ENCODE peak calls at places on chromosomes 3 and 15, in nine cellular contexts. One of them, this sample, is unnamed. For H3K4me1, the result is how much of the 10 kb centered on the place peaks cover.

GRCh38 chr15:45857295-45857694 is 222.5 kb downstream of the SQOR start:
- DNase-seq in uterus: no peak
- DNase-seq in CD8-positive, alpha-beta T cell: no peak
- DNase-seq in upper lobe of right lung: no peak
- DNase-seq in tibial nerve: no peak
- DNase-seq in esophagus muscularis mucosa: no peak
- DNase-seq in H1: no peak
- DNase-seq in left ventricle myocardium inferior: no peak
- DNase-seq in SJSA1: no peak
- DNase-seq in this sample: no peak

GRCh38 chr3:140276698-140277097 is 341.7 kb downstream of the CLSTN2 start:
- DNase-seq in uterus: no peak
- DNase-seq in CD8-positive, alpha-beta T cell: no peak
- DNase-seq in upper lobe of right lung: no peak
- DNase-seq in tibial nerve: no peak
- DNase-seq in esophagus muscularis mucosa: peak
- DNase-seq in H1: no peak
- DNase-seq in left ventricle myocardium inferior: no peak
- DNase-seq in SJSA1: no peak
- DNase-seq in this sample: peak

GRCh38 chr15:79099692-79100091 is 9.1 kb upstream of the RASGRF1 start:
- DNase-seq in uterus: no peak
- DNase-seq in CD8-positive, alpha-beta T cell: no peak
- DNase-seq in upper lobe of right lung: no peak
- DNase-seq in tibial nerve: no peak
- DNase-seq in esophagus muscularis mucosa: no peak
- DNase-seq in H1: no peak
- DNase-seq in left ventricle myocardium inferior: no peak
- DNase-seq in SJSA1: peak
- DNase-seq in this sample: no peak

GRCh38 chr3:53509494-53509893 is 15.1 kb downstream of the CACNA1D start:
- DNase-seq in uterus: no peak
- DNase-seq in CD8-positive, alpha-beta T cell: no peak
- DNase-seq in upper lobe of right lung: no peak
- DNase-seq in tibial nerve: no peak
- DNase-seq in esophagus muscularis mucosa: no peak
- DNase-seq in H1: no peak
- DNase-seq in left ventricle myocardium inferior: no peak
- DNase-seq in SJSA1: no peak
- DNase-seq in this sample: no peak

GRCh38 chr3:121821421-121822199 is 13.2 kb downstream of the IQCB1 start:
- DNase-seq in uterus: no peak
- DNase-seq in CD8-positive, alpha-beta T cell: no peak
- DNase-seq in upper lobe of right lung: no peak
- DNase-seq in tibial nerve: no peak
- DNase-seq in esophagus muscularis mucosa: no peak
- DNase-seq in H1: no peak
- DNase-seq in left ventricle myocardium inferior: no peak
- DNase-seq in SJSA1: no peak
- DNase-seq in this sample: no peak

GRCh38 chr15:99399612-99400011 is 148.3 kb downstream of the LRRC28 start:
- DNase-seq in uterus: no peak
- DNase-seq in CD8-positive, alpha-beta T cell: no peak
- DNase-seq in upper lobe of right lung: no peak
- DNase-seq in tibial nerve: no peak
- DNase-seq in esophagus muscularis mucosa: no peak
- DNase-seq in H1: no peak
- DNase-seq in left ventricle myocardium inferior: no peak
- DNase-seq in SJSA1: no peak
- DNase-seq in this sample: no peak

GRCh38 chr3:33652736-33653135 is 65.3 kb downstream of the CLASP2 start:
- DNase-seq in uterus: no peak
- DNase-seq in CD8-positive, alpha-beta T cell: no peak
- DNase-seq in upper lobe of right lung: no peak
- DNase-seq in tibial nerve: no peak
- DNase-seq in esophagus muscularis mucosa: no peak
- DNase-seq in H1: no peak
- DNase-seq in left ventricle myocardium inferior: no peak
- DNase-seq in SJSA1: no peak
- DNase-seq in this sample: no peak

GRCh38 chr3:4351164-4351855 is 48.1 kb downstream of the SETMAR start:
- DNase-seq in uterus: no peak
- DNase-seq in CD8-positive, alpha-beta T cell: no peak
- DNase-seq in upper lobe of right lung: no peak
- DNase-seq in tibial nerve: no peak
- DNase-seq in esophagus muscularis mucosa: no peak
- DNase-seq in H1: no peak
- DNase-seq in left ventricle myocardium inferior: no peak
- DNase-seq in SJSA1: no peak
- DNase-seq in this sample: no peak

DNA sequence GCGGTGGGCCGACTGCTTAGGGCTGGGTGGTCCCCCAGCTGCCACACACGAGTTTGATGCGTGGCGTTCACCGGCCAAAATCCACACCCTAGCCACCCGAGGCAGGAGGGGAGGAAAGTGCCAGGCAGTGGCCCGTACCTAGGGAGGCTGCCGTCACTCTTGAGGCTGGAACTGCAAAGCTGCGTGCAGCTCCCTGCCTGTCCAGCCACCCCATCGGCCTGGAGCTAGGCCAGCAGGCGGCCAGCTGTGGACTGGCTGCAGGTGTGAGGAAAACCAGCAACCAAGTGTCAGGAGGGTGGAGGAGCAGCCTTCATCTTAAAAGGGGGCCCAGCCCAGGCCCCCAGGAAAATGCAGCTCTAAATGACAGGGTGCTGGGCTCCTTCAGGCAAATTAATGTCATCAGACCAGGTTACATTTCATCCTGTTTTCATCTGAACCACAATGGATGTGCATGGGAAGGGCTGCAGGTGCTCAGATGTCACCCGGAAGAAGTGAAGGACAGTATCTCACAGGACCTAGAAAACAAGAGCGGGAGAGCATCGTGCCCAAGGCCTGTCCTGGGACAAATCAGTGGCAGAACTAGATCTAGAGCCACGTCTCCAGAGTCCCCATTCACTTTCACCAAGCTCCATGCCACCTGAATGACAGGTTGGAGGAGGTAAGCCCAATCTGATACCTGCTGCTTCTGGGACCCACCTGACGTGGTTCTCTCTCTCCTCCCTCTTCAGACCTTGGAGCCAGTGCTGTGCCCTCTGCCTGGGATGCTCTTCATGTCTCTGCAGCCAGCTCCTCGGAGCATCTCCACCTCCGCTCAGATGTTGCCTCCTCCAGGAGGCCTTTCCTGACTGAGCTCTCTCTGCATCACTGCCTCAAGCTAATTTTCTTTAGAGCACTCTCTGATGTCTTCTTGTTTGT is 77.5 kb downstream of the CPN2 start:
- DNase-seq in uterus: peak
- DNase-seq in CD8-positive, alpha-beta T cell: no peak
- DNase-seq in upper lobe of right lung: peak
- DNase-seq in tibial nerve: no peak
- DNase-seq in esophagus muscularis mucosa: no peak
- DNase-seq in H1: no peak
- DNase-seq in left ventricle myocardium inferior: no peak
- DNase-seq in SJSA1: no peak
- DNase-seq in this sample: peak
- H3K4me1 ChIP-seq in uterus: under half
- H3K4me1 ChIP-seq in CD8-positive, alpha-beta T cell: under half
- H3K4me1 ChIP-seq in upper lobe of right lung: half or more
- H3K4me1 ChIP-seq in tibial nerve: half or more
- H3K4me1 ChIP-seq in esophagus muscularis mucosa: half or more
- H3K4me1 ChIP-seq in H1: under half
- H3K4me1 ChIP-seq in left ventricle myocardium inferior: half or more
- H3K4me1 ChIP-seq in SJSA1: under half
- H3K4me1 ChIP-seq in this sample: half or more

GRCh38 chr3:18058666-18059065 is 316.2 kb upstream of the TBC1D5 start:
- DNase-seq in uterus: no peak
- DNase-seq in CD8-positive, alpha-beta T cell: no peak
- DNase-seq in upper lobe of right lung: no peak
- DNase-seq in tibial nerve: no peak
- DNase-seq in esophagus muscularis mucosa: no peak
- DNase-seq in H1: no peak
- DNase-seq in left ventricle myocardium inferior: no peak
- DNase-seq in SJSA1: no peak
- DNase-seq in this sample: no peak

GRCh38 chr3:18049101-18049500 is 306.7 kb upstream of the TBC1D5 start:
- DNase-seq in uterus: no peak
- DNase-seq in CD8-positive, alpha-beta T cell: no peak
- DNase-seq in upper lobe of right lung: no peak
- DNase-seq in tibial nerve: no peak
- DNase-seq in esophagus muscularis mucosa: no peak
- DNase-seq in H1: no peak
- DNase-seq in left ventricle myocardium inferior: no peak
- DNase-seq in SJSA1: no peak
- DNase-seq in this sample: no peak

GRCh38 chr3:18051312-18051711 is 308.9 kb upstream of the TBC1D5 start:
- DNase-seq in uterus: no peak
- DNase-seq in CD8-positive, alpha-beta T cell: no peak
- DNase-seq in upper lobe of right lung: no peak
- DNase-seq in tibial nerve: no peak
- DNase-seq in esophagus muscularis mucosa: no peak
- DNase-seq in H1: no peak
- DNase-seq in left ventricle myocardium inferior: no peak
- DNase-seq in SJSA1: no peak
- DNase-seq in this sample: no peak

DNA sequence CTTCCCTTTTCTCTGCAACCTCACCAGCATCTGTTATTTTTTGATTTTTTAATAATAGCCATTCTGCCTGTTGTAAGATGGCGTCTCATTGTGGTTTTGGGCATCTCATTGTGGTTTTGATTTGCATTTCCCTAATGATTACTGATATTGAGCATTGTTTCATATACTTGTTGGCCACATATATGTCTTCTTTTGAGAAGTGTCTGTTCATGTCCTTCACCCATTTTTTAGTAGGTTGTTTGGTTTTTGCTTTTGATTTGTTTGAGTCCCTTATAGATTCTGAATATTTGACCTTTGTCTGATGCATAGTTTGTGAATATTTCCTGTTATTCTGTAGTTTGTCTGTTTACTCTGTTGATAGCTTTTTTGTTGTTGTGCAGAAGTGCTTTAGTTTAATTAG is 312.2 kb upstream of the TBC1D5 start:
- DNase-seq in uterus: no peak
- DNase-seq in CD8-positive, alpha-beta T cell: no peak
- DNase-seq in upper lobe of right lung: no peak
- DNase-seq in tibial nerve: no peak
- DNase-seq in esophagus muscularis mucosa: no peak
- DNase-seq in H1: no peak
- DNase-seq in left ventricle myocardium inferior: no peak
- DNase-seq in SJSA1: no peak
- DNase-seq in this sample: no peak
- H3K4me3 ChIP-seq in uterus: no peak
- H3K4me3 ChIP-seq in CD8-positive, alpha-beta T cell: no peak
- H3K4me3 ChIP-seq in upper lobe of right lung: no peak
- H3K4me3 ChIP-seq in tibial nerve: no peak
- H3K4me3 ChIP-seq in esophagus muscularis mucosa: no peak
- H3K4me3 ChIP-seq in H1: no peak
- H3K4me3 ChIP-seq in left ventricle myocardium inferior: no peak
- H3K4me3 ChIP-seq in SJSA1: no peak
- H3K4me3 ChIP-seq in this sample: no peak

GRCh38 chr15:39270976-39271375 is 309.9 kb upstream of the THBS1 start:
- DNase-seq in uterus: no peak
- DNase-seq in CD8-positive, alpha-beta T cell: no peak
- DNase-seq in upper lobe of right lung: no peak
- DNase-seq in tibial nerve: no peak
- DNase-seq in esophagus muscularis mucosa: no peak
- DNase-seq in H1: no peak
- DNase-seq in left ventricle myocardium inferior: no peak
- DNase-seq in SJSA1: peak
- DNase-seq in this sample: no peak

GRCh38 chr15:39275066-39275465 is 305.8 kb upstream of the THBS1 start:
- DNase-seq in uterus: no peak
- DNase-seq in CD8-positive, alpha-beta T cell: no peak
- DNase-seq in upper lobe of right lung: no peak
- DNase-seq in tibial nerve: no peak
- DNase-seq in esophagus muscularis mucosa: no peak
- DNase-seq in H1: no peak
- DNase-seq in left ventricle myocardium inferior: no peak
- DNase-seq in SJSA1: no peak
- DNase-seq in this sample: no peak

GRCh38 chr15:39270221-39270835 is 310.6 kb upstream of the THBS1 start:
- DNase-seq in uterus: no peak
- DNase-seq in CD8-positive, alpha-beta T cell: no peak
- DNase-seq in upper lobe of right lung: no peak
- DNase-seq in tibial nerve: no peak
- DNase-seq in esophagus muscularis mucosa: no peak
- DNase-seq in H1: no peak
- DNase-seq in left ventricle myocardium inferior: no peak
- DNase-seq in SJSA1: no peak
- DNase-seq in this sample: no peak

GRCh38 chr15:39272901-39273300 is 308.0 kb upstream of the THBS1 start:
- DNase-seq in uterus: no peak
- DNase-seq in CD8-positive, alpha-beta T cell: no peak
- DNase-seq in upper lobe of right lung: no peak
- DNase-seq in tibial nerve: no peak
- DNase-seq in esophagus muscularis mucosa: no peak
- DNase-seq in H1: no peak
- DNase-seq in left ventricle myocardium inferior: no peak
- DNase-seq in SJSA1: no peak
- DNase-seq in this sample: no peak

DNA sequence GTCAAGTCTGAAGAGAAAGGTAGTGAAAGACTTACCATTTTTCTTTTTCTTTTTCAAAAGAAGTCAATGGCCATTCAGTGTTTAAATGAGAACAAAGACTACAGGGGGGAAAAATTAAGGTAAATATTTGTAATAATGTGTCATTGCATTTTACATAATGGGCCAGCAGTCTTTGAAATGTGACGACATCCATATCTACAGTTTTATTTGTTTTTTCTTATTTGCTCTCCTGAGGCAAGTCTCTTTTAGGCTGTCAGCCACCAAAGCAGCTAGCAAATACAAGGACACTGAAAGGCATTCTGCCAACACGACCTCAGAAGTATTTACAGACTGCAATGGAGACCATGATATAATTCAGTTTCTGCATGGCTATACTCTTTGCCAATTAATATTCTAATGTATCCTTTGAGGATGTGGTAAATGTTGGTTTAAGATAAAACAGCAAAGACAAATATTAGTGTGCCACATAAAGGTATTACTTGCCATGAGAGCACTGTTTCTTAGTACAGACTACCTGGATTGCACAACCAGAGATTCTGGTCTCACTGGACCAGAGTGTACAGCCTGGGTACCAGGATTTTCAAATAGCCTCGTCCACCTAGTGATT is 307.0 kb upstream of the THBS1 start:
- DNase-seq in uterus: no peak
- DNase-seq in CD8-positive, alpha-beta T cell: no peak
- DNase-seq in upper lobe of right lung: no peak
- DNase-seq in tibial nerve: no peak
- DNase-seq in esophagus muscularis mucosa: no peak
- DNase-seq in H1: no peak
- DNase-seq in left ventricle myocardium inferior: no peak
- DNase-seq in SJSA1: peak
- DNase-seq in this sample: no peak
- H3K4me1 ChIP-seq in uterus: under half
- H3K4me1 ChIP-seq in CD8-positive, alpha-beta T cell: under half
- H3K4me1 ChIP-seq in upper lobe of right lung: under half
- H3K4me1 ChIP-seq in tibial nerve: under half
- H3K4me1 ChIP-seq in esophagus muscularis mucosa: under half
- H3K4me1 ChIP-seq in H1: under half
- H3K4me1 ChIP-seq in left ventricle myocardium inferior: under half
- H3K4me1 ChIP-seq in SJSA1: half or more
- H3K4me1 ChIP-seq in this sample: under half

GRCh38 chr15:55116636-55117035 is 80.1 kb downstream of the RSL24D1 start:
- DNase-seq in uterus: no peak
- DNase-seq in CD8-positive, alpha-beta T cell: no peak
- DNase-seq in upper lobe of right lung: no peak
- DNase-seq in tibial nerve: no peak
- DNase-seq in esophagus muscularis mucosa: no peak
- DNase-seq in H1: no peak
- DNase-seq in left ventricle myocardium inferior: no peak
- DNase-seq in SJSA1: no peak
- DNase-seq in this sample: no peak

DNA sequence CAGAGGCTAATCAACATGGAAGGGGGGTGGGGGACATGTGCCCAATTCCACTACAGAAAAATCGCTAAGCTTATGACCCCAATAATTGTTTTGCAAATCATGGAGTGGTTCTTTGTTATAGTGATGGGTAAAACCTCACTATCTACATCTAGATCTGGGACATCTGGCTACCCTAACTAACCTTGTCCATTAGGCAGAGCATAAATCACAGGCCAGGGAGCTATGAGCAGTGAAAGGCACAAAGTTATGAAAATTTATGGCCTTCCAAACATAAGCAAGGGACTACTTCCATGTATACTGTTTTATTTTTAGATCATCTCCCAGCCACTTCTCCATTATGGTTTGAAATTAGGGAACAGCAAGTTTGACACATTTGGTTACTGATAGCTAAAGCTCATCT is 78.4 kb downstream of the RSL24D1 start:
- DNase-seq in uterus: no peak
- DNase-seq in CD8-positive, alpha-beta T cell: no peak
- DNase-seq in upper lobe of right lung: no peak
- DNase-seq in tibial nerve: no peak
- DNase-seq in esophagus muscularis mucosa: no peak
- DNase-seq in H1: no peak
- DNase-seq in left ventricle myocardium inferior: no peak
- DNase-seq in SJSA1: no peak
- DNase-seq in this sample: no peak
- H3K4me3 ChIP-seq in uterus: no peak
- H3K4me3 ChIP-seq in CD8-positive, alpha-beta T cell: no peak
- H3K4me3 ChIP-seq in upper lobe of right lung: no peak
- H3K4me3 ChIP-seq in tibial nerve: no peak
- H3K4me3 ChIP-seq in esophagus muscularis mucosa: no peak
- H3K4me3 ChIP-seq in H1: no peak
- H3K4me3 ChIP-seq in left ventricle myocardium inferior: no peak
- H3K4me3 ChIP-seq in SJSA1: no peak
- H3K4me3 ChIP-seq in this sample: no peak

This sample was measured in BE2C.